ENCODE peak calls at places on chromosomes 13 and 19, in nine cellular contexts. X is GOT3, K is nucleus accumbens, L is gastrocnemius medialis, A is aorta, Y is NCI-H748 treated with DMSO at 0.1 percent for 48 hours, O is RPMI7951, G is fibroblast of mammary gland, J is cardiac muscle cell. W is an unnamed sample.
A peak's percentile ranks its signal among the peaks of the same experiment; 100 is the strongest.

GRCh38 chr19:4052114-4052992 is 14.3 kb downstream of the ZBTB7A start:
- DNase-seq in J (peak; percentile 48), L (peak; percentile 36), Y (no peak), X (no peak), K (peak; percentile 25), G (peak; percentile 85), O (peak; percentile 83), A (peak; percentile 61), W (no peak)

GRCh38 chr19:34236035-34236793 is 18.1 kb upstream of the GARRE1 start:
- DNase-seq in X (no peak), Y (no peak), L (no peak), J (peak; percentile 61), G (peak; percentile 30), A (no peak), O (peak; percentile 32), K (no peak), W (no peak)

GRCh38 chr13:31653730-31654129 is 85.6 kb upstream of the RXFP2 start:
- DNase-seq in X (no peak), Y (no peak), G (no peak), K (no peak), A (no peak), O (no peak), L (no peak), J (no peak), W (no peak)

GRCh38 chr13:73914119-73914518 is 220.1 kb downstream of the KLF12 start:
- DNase-seq in X (no peak), Y (no peak), O (no peak), L (no peak), A (no peak), K (no peak), J (peak; percentile 54), G (peak; percentile 75), W (peak; percentile 38)

GRCh38 chr13:29975287-29975686 is 124.9 kb upstream of the UBL3 start:
- DNase-seq in G (no peak), X (no peak), K (no peak), Y (no peak), A (no peak), O (no peak), J (no peak), L (no peak), W (no peak)

GRCh38 chr13:33931397-33931987 is 113.5 kb downstream of the RFC3 start:
- DNase-seq in Y (peak; percentile 59), J (peak; percentile 76), G (peak; percentile 57), K (no peak), L (no peak), A (no peak), O (peak; percentile 63), X (no peak), W (peak; percentile 65)

GRCh38 chr13:33543631-33544030 is 258.1 kb upstream of the STARD13 start:
- DNase-seq in O (no peak), A (no peak), J (no peak), X (no peak), Y (peak; percentile 89), G (no peak), L (no peak), K (no peak), W (peak; percentile 26)

GRCh38 chr13:73261739-73262216 is 203.0 kb downstream of the KLF5 start:
- DNase-seq in K (no peak), G (no peak), O (no peak), X (no peak), A (no peak), L (no peak), Y (no peak), J (peak; percentile 40), W (peak; percentile 93)

GRCh38 chr19:469833-470232 is 9.0 kb upstream of the SHC2 start:
- DNase-seq in A (no peak), G (no peak), X (no peak), K (no peak), O (no peak), J (no peak), L (no peak), Y (no peak), W (no peak)

GRCh38 chr19:40622773-40623075 is 21.6 kb downstream of the LTBP4 start:
- DNase-seq in L (no peak), G (no peak), X (no peak), A (no peak), K (no peak), J (no peak), O (no peak), Y (no peak), W (no peak)

GRCh38 chr13:46341112-46341711 is 45.8 kb downstream of the RUBCNL start:
- DNase-seq in L (no peak), O (peak; percentile 78), G (peak; percentile 94), A (no peak), X (no peak), Y (no peak), J (peak; percentile 33), K (no peak), W (no peak)

GRCh38 chr19:16661480-16662034 is 618 bp downstream of the TMEM38A start:
- DNase-seq in G (no peak), X (no peak), Y (no peak), O (no peak), A (peak; percentile 62), J (no peak), L (peak; percentile 95), K (peak; percentile 12), W (no peak)